ENCODE peak calls at places on chromosomes 5 and 9, in ten cellular contexts. I is heart right ventricle; K is effector memory CD4-positive, alpha-beta T cell; P is CD8-positive, alpha-beta memory T cell; C is A549; F is prostate gland; M is breast epithelium; O is A673; B is MM.1S; Q is naive thymus-derived CD4-positive, alpha-beta T cell. S is an unnamed sample.

GRCh38 chr9:132143359-132143758 is 18.5 kb upstream of the NTNG2 start:
- DNase-seq in I (no peak), K (no peak), P (no peak), C (no peak), F (no peak), M (no peak), O (no peak), B (no peak), Q (no peak), S (no peak)

GRCh38 chr5:77143998-77144836 is 57.1 kb upstream of the ZBED3 start:
- DNase-seq in I (peak; percentile 55), K (no peak), P (peak; percentile 61), C (peak; percentile 55), F (peak; percentile 80), M (peak; percentile 69), O (peak; percentile 76), B (peak; percentile 67), Q (peak; percentile 74), S (peak; percentile 6)

GRCh38 chr9:37412431-37413151 is 9.9 kb upstream of the GRHPR start:
- DNase-seq in I (no peak), K (no peak), P (no peak), C (no peak), F (no peak), M (no peak), O (no peak), B (no peak), Q (no peak), S (no peak)

GRCh38 chr9:4555251-4555650 is 65.0 kb downstream of the SLC1A1 start:
- DNase-seq in I (no peak), K (no peak), P (peak; percentile 49), C (no peak), F (no peak), M (no peak), O (no peak), B (peak; percentile 59), Q (peak; percentile 85), S (no peak)

GRCh38 chr9:20620658-20621552 is 1.4 kb downstream of the MLLT3 start:
- DNase-seq in I (peak; percentile 34), K (peak; percentile 50), P (peak; percentile 82), C (peak; percentile 23), F (peak; percentile 45), M (peak; percentile 53), O (no peak), B (no peak), Q (peak; percentile 81), S (peak; percentile 57)

GRCh38 chr5:5217371-5217770 is 77.2 kb downstream of the ADAMTS16 start:
- DNase-seq in I (no peak), K (no peak), P (no peak), C (no peak), F (no peak), M (no peak), O (no peak), B (peak; percentile 27), Q (no peak), S (no peak)

GRCh38 chr5:158233735-158234322 is 374.9 kb upstream of the CLINT1 start:
- DNase-seq in I (no peak), K (no peak), P (no peak), C (no peak), F (no peak), M (no peak), O (no peak), B (no peak), Q (no peak), S (no peak)

GRCh38 chr5:172823840-172824362 is 10.2 kb upstream of the ERGIC1 start:
- DNase-seq in I (no peak), K (no peak), P (no peak), C (no peak), F (no peak), M (no peak), O (no peak), B (no peak), Q (no peak), S (no peak)

GRCh38 chr5:93572773-93573626 is 8.0 kb downstream of the NR2F1-AS1 start:
- DNase-seq in I (no peak), K (no peak), P (no peak), C (no peak), F (no peak), M (no peak), O (no peak), B (no peak), Q (no peak), S (no peak)

GRCh38 chr5:113058706-113059226 is 82.2 kb downstream of the DCP2 start:
- DNase-seq in I (no peak), K (no peak), P (no peak), C (no peak), F (no peak), M (no peak), O (no peak), B (no peak), Q (no peak), S (no peak)

GRCh38 chr5:157543825-157544622 is 31.6 kb downstream of the ADAM19 start:
- DNase-seq in I (no peak), K (no peak), P (no peak), C (no peak), F (no peak), M (no peak), O (no peak), B (no peak), Q (no peak), S (peak; percentile 37)

GRCh38 chr5:135220394-135221186 is 178.4 kb downstream of the MACROH2A1 start:
- DNase-seq in I (no peak), K (no peak), P (no peak), C (no peak), F (no peak), M (no peak), O (no peak), B (no peak), Q (no peak), S (no peak)

GRCh38 chr5:135208555-135209494 is 174.8 kb upstream of the PITX1 start:
- DNase-seq in I (no peak), K (no peak), P (no peak), C (peak; percentile 40), F (no peak), M (no peak), O (peak; percentile 39), B (no peak), Q (no peak), S (no peak)

DNA sequence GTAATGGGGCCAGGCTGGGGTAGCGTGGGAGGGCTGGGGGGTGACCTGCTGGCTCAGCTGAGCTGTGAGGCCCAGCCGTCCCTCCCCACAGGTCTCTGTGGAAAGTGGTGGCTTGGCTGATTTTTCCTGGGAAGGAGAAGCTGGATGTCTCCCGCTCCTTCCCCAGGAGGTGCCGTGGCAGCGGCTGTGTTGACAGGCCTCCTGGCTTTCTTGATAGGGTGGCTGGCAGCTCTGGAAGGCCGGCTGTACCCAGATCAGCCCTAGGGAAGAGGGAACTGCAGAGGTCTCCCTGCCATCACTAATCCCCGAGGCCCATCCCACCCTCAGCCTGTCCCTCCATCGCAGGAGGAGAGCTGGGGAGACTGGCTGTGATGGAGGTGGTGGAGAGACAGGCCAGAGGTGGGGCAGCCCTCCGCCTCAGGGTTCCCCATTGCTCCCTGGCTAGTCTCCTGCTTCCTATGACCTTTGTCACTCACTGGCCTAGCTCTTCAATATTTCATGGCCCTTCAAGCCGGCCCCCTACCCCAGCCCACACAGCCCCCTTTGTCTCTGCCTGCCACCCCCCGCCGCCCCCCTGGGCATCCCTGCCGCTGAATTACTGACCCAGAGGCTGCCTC is 6.8 kb downstream of the CXXC5 start:
- DNase-seq in I (peak; percentile 55), K (no peak), P (no peak), C (no peak), F (no peak), M (no peak), O (no peak), B (no peak), Q (no peak), S (no peak)
- H3K4me1 ChIP-seq in I (peaks cover 99% of the 10 kb centered on the region), K (peaks cover 9% of the 10 kb centered on the region), P (peaks cover 29% of the 10 kb centered on the region), C (peaks cover 100% of the 10 kb centered on the region), F (peaks cover 66% of the 10 kb centered on the region), M (peaks cover 34% of the 10 kb centered on the region), O (peaks cover 86% of the 10 kb centered on the region), B (peaks cover 36% of the 10 kb centered on the region), Q (peaks cover 19% of the 10 kb centered on the region), S (peaks cover 68% of the 10 kb centered on the region)

DNA sequence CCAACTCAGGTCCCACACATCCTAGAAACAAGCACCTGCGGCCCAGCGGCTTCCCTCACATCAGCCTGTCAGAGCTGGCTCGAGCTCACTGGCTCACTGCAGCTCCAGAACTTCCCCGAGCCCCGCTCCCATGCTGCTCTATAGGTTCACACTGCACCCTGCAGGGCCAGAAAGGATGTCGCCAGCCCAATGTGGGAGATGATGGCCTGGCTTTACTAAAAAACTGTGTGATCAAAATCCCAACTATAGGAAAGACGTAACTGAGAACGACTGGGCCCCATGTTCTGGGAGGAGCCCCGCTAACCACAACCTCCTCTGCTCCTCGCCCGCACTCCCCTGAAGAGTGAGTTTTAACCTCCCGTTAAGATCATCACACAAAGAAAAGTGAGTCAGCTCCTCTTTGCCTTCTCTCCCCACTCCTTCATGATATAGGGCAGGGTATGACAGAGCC is 4.6 kb downstream of the SURF4 start:
- DNase-seq in I (no peak), K (peak; percentile 72), P (peak; percentile 69), C (no peak), F (no peak), M (no peak), O (no peak), B (no peak), Q (peak; percentile 70), S (peak; percentile 35)
- H3K4me1 ChIP-seq in I (peaks cover 87% of the 10 kb centered on the region), K (peaks cover 77% of the 10 kb centered on the region), P (peaks cover 80% of the 10 kb centered on the region), C (peaks cover 17% of the 10 kb centered on the region), F (peaks cover 24% of the 10 kb centered on the region), M (no peaks in the 10 kb centered on the region), O (peaks cover under 1% of the 10 kb centered on the region), B (no peaks in the 10 kb centered on the region), Q (peaks cover 70% of the 10 kb centered on the region), S (peaks cover 30% of the 10 kb centered on the region)

DNA sequence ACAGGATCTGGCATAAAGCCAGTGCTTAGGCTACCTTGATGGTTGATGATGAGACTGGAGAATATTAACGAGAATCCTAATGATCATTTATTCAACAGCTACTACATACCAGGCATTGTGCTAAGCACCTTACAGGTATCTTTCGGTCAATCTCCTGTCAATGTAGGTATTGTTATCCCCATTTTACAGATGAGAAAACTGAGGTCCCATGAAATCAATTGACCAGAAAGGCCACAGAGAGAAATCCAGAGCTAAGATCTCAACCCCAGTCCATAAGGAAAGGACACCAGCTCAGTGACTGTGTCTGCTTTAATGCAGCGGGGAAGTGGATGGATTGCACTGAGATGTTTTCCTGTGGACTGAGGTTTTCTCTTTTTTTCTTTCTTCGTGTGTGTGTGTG is 63.3 kb downstream of the ARHGEF37 start:
- DNase-seq in I (no peak), K (no peak), P (no peak), C (no peak), F (no peak), M (no peak), O (no peak), B (no peak), Q (no peak), S (no peak)
- H3K4me1 ChIP-seq in I (peaks cover 29% of the 10 kb centered on the region), K (no peaks in the 10 kb centered on the region), P (no peaks in the 10 kb centered on the region), C (no peaks in the 10 kb centered on the region), F (peaks cover 6% of the 10 kb centered on the region), M (no peaks in the 10 kb centered on the region), O (peaks cover 8% of the 10 kb centered on the region), B (no peaks in the 10 kb centered on the region), Q (no peaks in the 10 kb centered on the region), S (no peaks in the 10 kb centered on the region)

DNA sequence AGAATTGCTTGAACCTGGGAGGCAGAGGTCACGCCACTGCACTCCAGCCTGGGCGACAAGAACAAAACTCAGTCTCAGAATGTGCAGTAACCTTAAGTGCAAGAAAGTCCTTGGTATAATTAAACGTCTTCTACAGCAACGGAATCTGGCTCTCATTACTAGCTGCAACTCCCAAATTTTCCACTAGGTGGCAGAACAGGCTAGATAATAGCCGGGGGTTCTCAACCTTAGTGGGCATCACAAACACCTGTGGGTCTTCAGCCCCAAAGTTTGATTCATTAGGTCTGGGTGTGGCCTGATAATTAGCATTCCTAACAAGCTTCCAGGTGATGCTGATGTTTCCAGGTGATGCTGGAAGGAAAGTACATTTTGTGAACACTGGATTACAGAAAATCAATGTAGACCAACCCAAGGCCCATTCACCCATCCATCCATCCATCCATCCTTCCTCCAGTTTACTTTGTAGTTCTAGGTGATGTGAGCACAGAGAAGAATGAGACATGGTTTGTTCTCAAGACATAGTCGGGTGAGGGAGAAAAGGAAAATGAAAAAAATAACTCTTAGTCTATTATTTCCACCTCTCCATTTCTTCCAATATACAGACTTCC is 37.3 kb downstream of the FBXW2 start:
- DNase-seq in I (no peak), K (peak; percentile 36), P (peak; percentile 60), C (peak; percentile 68), F (peak; percentile 69), M (no peak), O (peak; percentile 65), B (peak; percentile 60), Q (peak; percentile 71), S (peak; percentile 64)
- H3K4me1 ChIP-seq in I (no peaks in the 10 kb centered on the region), K (no peaks in the 10 kb centered on the region), P (no peaks in the 10 kb centered on the region), C (peaks cover 3% of the 10 kb centered on the region), F (no peaks in the 10 kb centered on the region), M (no peaks in the 10 kb centered on the region), O (peaks cover 18% of the 10 kb centered on the region), B (no peaks in the 10 kb centered on the region), Q (no peaks in the 10 kb centered on the region), S (no peaks in the 10 kb centered on the region)